ENCODE peak calls at places on chromosomes 7 and 10, in four cellular contexts. One of them, this sample, is unnamed.

GRCh38 chr10:31139497-31139896 is 107.8 kb upstream of the ZNF438 start:
- DNase-seq in GM13977: no peak
- DNase-seq in A172: no peak
- DNase-seq in RWPE1: no peak
- DNase-seq in this sample: no peak

GRCh38 chr7:128915271-128915819 is 4.8 kb upstream of the KCP start:
- DNase-seq in GM13977: no peak
- DNase-seq in RWPE1: no peak
- DNase-seq in A172: no peak
- DNase-seq in this sample: no peak

GRCh38 chr7:151566897-151567320 is 47.2 kb upstream of the RHEB start:
- DNase-seq in GM13977: no peak
- DNase-seq in A172: no peak
- DNase-seq in RWPE1: no peak
- DNase-seq in this sample: no peak

GRCh38 chr10:101817542-101818118 is 614 bp downstream of the OGA start:
- DNase-seq in GM13977: no peak
- DNase-seq in A172: peak
- DNase-seq in RWPE1: peak
- DNase-seq in this sample: no peak

GRCh38 chr7:55214707-55215106 is 150.4 kb upstream of the LANCL2 start:
- DNase-seq in A172: no peak
- DNase-seq in GM13977: no peak
- DNase-seq in RWPE1: no peak
- DNase-seq in this sample: no peak

GRCh38 chr10:65571011-65571570 is 1354.7 kb upstream of the LRRTM3 start:
- DNase-seq in A172: peak
- DNase-seq in GM13977: no peak
- DNase-seq in RWPE1: peak
- DNase-seq in this sample: no peak

GRCh38 chr7:74101061-74101681 is 17.6 kb downstream of the LIMK1 start:
- DNase-seq in GM13977: peak
- DNase-seq in A172: no peak
- DNase-seq in RWPE1: no peak
- DNase-seq in this sample: peak

GRCh38 chr10:118572286-118573041 is 23.0 kb downstream of the PRLHR start:
- DNase-seq in RWPE1: no peak
- DNase-seq in A172: no peak
- DNase-seq in GM13977: no peak
- DNase-seq in this sample: no peak

GRCh38 chr10:1369197-1369596 is 313.0 kb downstream of the WDR37 start:
- DNase-seq in GM13977: no peak
- DNase-seq in RWPE1: no peak
- DNase-seq in A172: no peak
- DNase-seq in this sample: no peak

GRCh38 chr7:151167197-151167911 is at the start of gene GBX1:
- DNase-seq in RWPE1: no peak
- DNase-seq in A172: no peak
- DNase-seq in GM13977: no peak
- DNase-seq in this sample: no peak

GRCh38 chr10:93913706-93914105 is 19.9 kb downstream of the SLC35G1 start:
- DNase-seq in GM13977: no peak
- DNase-seq in RWPE1: no peak
- DNase-seq in A172: no peak
- DNase-seq in this sample: no peak

GRCh38 chr10:43128958-43129706 is 9.1 kb upstream of the CSGALNACT2 start:
- DNase-seq in RWPE1: peak
- DNase-seq in A172: peak
- DNase-seq in GM13977: peak
- DNase-seq in this sample: no peak

GRCh38 chr7:38518516-38518915 is 112.7 kb downstream of the AMPH start:
- DNase-seq in RWPE1: no peak
- DNase-seq in A172: no peak
- DNase-seq in GM13977: no peak
- DNase-seq in this sample: no peak

GRCh38 chr7:112572669-112573301 is 92.0 kb downstream of the LSMEM1 start:
- DNase-seq in GM13977: no peak
- DNase-seq in RWPE1: no peak
- DNase-seq in A172: no peak
- DNase-seq in this sample: no peak

GRCh38 chr10:3666525-3667302 is 118.3 kb downstream of the KLF6 start:
- DNase-seq in GM13977: no peak
- DNase-seq in A172: no peak
- DNase-seq in RWPE1: no peak
- DNase-seq in this sample: no peak

This sample was measured in GM12878.